ENCODE peak calls at places on chromosomes 6 and 20, in six cellular contexts. X is IMR-90, Z is fibroblast of lung, F is PC-3, C is K562, D is neural progenitor cell. R is an unnamed sample.

GRCh38 chr6:91273729-91274128 is 686.9 kb upstream of the MAP3K7 start:
- DNase-seq in C (no peak), X (no peak), F (no peak), D (no peak), Z (peak; percentile 15), R (peak; percentile 69)

GRCh38 chr6:24883618-24884017 is 52.1 kb downstream of the RIPOR2 start:
- DNase-seq in C (no peak), D (no peak), Z (peak; percentile 51), F (peak; percentile 73), X (peak; percentile 93), R (no peak)

GRCh38 chr20:40668449-40669228 is 20.4 kb downstream of the MAFB start:
- DNase-seq in Z (no peak), X (no peak), F (peak; percentile 29), C (no peak), D (no peak), R (no peak)

GRCh38 chr20:1664911-1665310 is 7.3 kb upstream of the SIRPG start:
- DNase-seq in Z (no peak), F (no peak), X (no peak), C (no peak), D (no peak), R (no peak)

GRCh38 chr6:46216879-46217278 is 46.1 kb upstream of the ENPP5 start:
- DNase-seq in D (no peak), Z (no peak), C (no peak), X (no peak), F (no peak), R (no peak)

GRCh38 chr20:6588296-6588695 is 179.2 kb upstream of the BMP2 start:
- DNase-seq in C (no peak), F (peak; percentile 79), D (no peak), X (peak; percentile 47), Z (peak; percentile 42), R (no peak)

GRCh38 chr6:44685213-44685612 is 297.7 kb downstream of the CDC5L start:
- DNase-seq in Z (no peak), F (no peak), C (no peak), D (no peak), X (no peak), R (no peak)

GRCh38 chr6:151191477-151191995 is 48.2 kb upstream of the AKAP12 start:
- DNase-seq in C (no peak), Z (no peak), F (no peak), D (no peak), X (no peak), R (no peak)

GRCh38 chr6:152341596-152341995 is 295.6 kb downstream of the SYNE1 start:
- DNase-seq in D (no peak), Z (no peak), X (no peak), F (no peak), C (no peak), R (no peak)

GRCh38 chr6:2630891-2631458 is 119.7 kb downstream of the MYLK4 start:
- DNase-seq in C (no peak), F (peak; percentile 54), X (peak; percentile 98), Z (peak; percentile 89), D (no peak), R (no peak)

GRCh38 chr6:33071579-33071978 is 1.9 kb downstream of the HLA-DPA1 start:
- DNase-seq in D (no peak), C (no peak), X (no peak), Z (no peak), F (no peak), R (no peak)

GRCh38 chr6:41375598-41376151 is 40.3 kb downstream of the NCR2 start:
- DNase-seq in Z (no peak), D (peak; percentile 68), C (no peak), F (no peak), X (no peak), R (no peak)

GRCh38 chr20:10170261-10170660 is 48.4 kb upstream of the SNAP25 start:
- DNase-seq in F (no peak), D (no peak), C (no peak), Z (no peak), X (no peak), R (no peak)

GRCh38 chr20:23232219-23232581 is 118.4 kb upstream of the NXT1 start:
- DNase-seq in C (no peak), Z (no peak), X (no peak), F (no peak), D (no peak), R (no peak)

GRCh38 chr20:16574656-16575355 is 1.6 kb upstream of the KIF16B start:
- DNase-seq in D (peak; percentile 89), F (peak; percentile 91), X (peak; percentile 68), C (peak; percentile 89), Z (peak; percentile 82), R (no peak)

GRCh38 chr6:136696238-136696637 is 96.0 kb downstream of the MAP3K5 start:
- DNase-seq in D (no peak), C (no peak), Z (peak; percentile 60), F (no peak), X (peak; percentile 23), R (no peak)

GRCh38 chr6:15218401-15218800 is 27.5 kb upstream of the JARID2 start:
- DNase-seq in Z (no peak), D (no peak), C (no peak), X (no peak), F (no peak), R (no peak)

GRCh38 chr6:74447013-74447412 is 751.0 kb downstream of the CD109 start:
- DNase-seq in Z (peak; percentile 28), D (no peak), F (peak; percentile 47), X (peak; percentile 44), C (no peak), R (no peak)

GRCh38 chr6:152701863-152702401 is 4.2 kb downstream of the MYCT1 start:
- DNase-seq in D (no peak), C (no peak), F (no peak), X (peak; percentile 68), Z (peak; percentile 6), R (no peak)

GRCh38 chr6:105993769-105994521 is 92.2 kb upstream of the PRDM1 start:
- DNase-seq in D (peak; percentile 63), Z (peak; percentile 69), X (peak; percentile 45), F (no peak), C (no peak), R (no peak)

GRCh38 chr6:209432-210103 is 82.7 kb upstream of the DUSP22 start:
- DNase-seq in X (no peak), C (no peak), Z (no peak), D (no peak), F (no peak), R (no peak)

GRCh38 chr6:39835856-39836442 is 43.8 kb downstream of the DAAM2 start:
- DNase-seq in F (no peak), D (no peak), C (no peak), Z (no peak), X (peak; percentile 37), R (no peak)

GRCh38 chr6:100217641-100218040 is 223.6 kb upstream of the MCHR2 start:
- DNase-seq in D (no peak), C (no peak), X (no peak), F (peak; percentile 23), Z (no peak), R (no peak)

GRCh38 chr20:22920898-22921297 is 114.2 kb upstream of the SSTR4 start:
- DNase-seq in X (no peak), Z (no peak), D (no peak), F (peak; percentile 56), C (no peak), R (no peak)

GRCh38 chr6:17589402-17590116 is 10.5 kb upstream of the FAM8A1 start:
- DNase-seq in C (no peak), F (peak; percentile 93), X (peak; percentile 95), Z (peak; percentile 66), D (peak; percentile 11), R (no peak)

GRCh38 chr6:45500924-45501816 is 123.4 kb upstream of the SUPT3H start:
- DNase-seq in X (no peak), D (peak; percentile 59), C (peak; percentile 68), Z (no peak), F (no peak), R (no peak)

GRCh38 chr20:40564997-40565680 is 123.9 kb downstream of the MAFB start:
- DNase-seq in C (no peak), X (peak; percentile 51), F (peak; percentile 63), D (no peak), Z (peak; percentile 90), R (no peak)

GRCh38 chr6:96212076-96212475 is 196.3 kb downstream of the FUT9 start:
- DNase-seq in Z (no peak), F (no peak), C (no peak), D (no peak), X (no peak), R (no peak)

GRCh38 chr20:53050338-53050737 is 78.2 kb downstream of the TSHZ2 start:
- DNase-seq in F (no peak), Z (no peak), C (no peak), D (no peak), X (no peak), R (no peak)

GRCh38 chr6:10316327-10316726 is 98.5 kb downstream of the TFAP2A start:
- DNase-seq in Z (peak; percentile 22), C (no peak), D (no peak), X (peak; percentile 72), F (peak; percentile 80), R (no peak)

GRCh38 chr20:45347936-45348809 is at the start of gene SDC4:
- DNase-seq in D (peak; percentile 77), C (peak; percentile 86), X (peak; percentile 63), Z (peak; percentile 62), F (peak; percentile 71), R (no peak)

GRCh38 chr6:71913431-71913830 is 27.1 kb downstream of the RIMS1 start:
- DNase-seq in D (peak; percentile 8), C (no peak), Z (no peak), X (no peak), F (no peak), R (no peak)

DNA sequence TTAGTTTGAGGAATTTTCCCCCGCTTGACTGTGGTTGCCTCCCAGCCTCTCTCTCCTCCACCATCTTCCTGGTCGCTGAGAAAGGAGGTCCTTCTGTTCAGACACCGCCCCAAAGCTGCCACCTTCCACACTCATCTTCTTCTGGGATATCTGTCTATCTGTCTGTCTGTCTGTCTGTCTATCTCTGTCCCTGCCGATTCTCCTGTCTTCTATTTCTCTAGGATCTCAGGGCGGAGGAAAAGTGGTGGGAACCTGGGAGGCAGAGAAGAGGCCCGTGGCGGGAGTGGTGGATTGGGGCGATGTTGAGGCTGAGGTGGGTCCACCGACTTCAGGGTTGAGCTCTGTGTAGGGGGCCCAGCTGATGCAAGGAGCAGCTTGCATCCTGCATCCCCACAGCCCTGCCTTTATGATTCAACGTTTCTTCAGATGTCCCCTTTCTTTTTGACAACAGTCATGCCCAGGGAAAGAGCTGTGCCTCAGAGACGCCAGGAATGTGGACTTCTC is 196.9 kb upstream of the ZNF184 start:
- DNase-seq in D (peak; percentile 50), F (no peak), C (peak; percentile 47), Z (no peak), X (no peak), R (no peak)
- H3K4me3 ChIP-seq in D (peak overlapping the region; percentile 58), F (peak overlapping the region; percentile 71), C (peak overlapping the region; percentile 53), Z (no peak overlapping the region), X (peak overlapping the region; percentile 28), R (peak overlapping the region; percentile 90)

GRCh38 chr6:19668710-19669109 is 168.5 kb upstream of the ID4 start:
- DNase-seq in C (no peak), X (no peak), Z (no peak), F (no peak), D (no peak), R (no peak)
- H3K9ac ChIP-seq in C (no peak overlapping the region), X (no peak overlapping the region), Z (no peak overlapping the region), F (no peak overlapping the region), D (no peak overlapping the region), R (no peak overlapping the region)

GRCh38 chr20:62900052-62900691 is 26.1 kb downstream of the DIDO1 start:
- DNase-seq in Z (peak; percentile 75), D (peak; percentile 89), X (peak; percentile 64), F (peak; percentile 74), C (peak; percentile 84), R (no peak)
- H3K36me3 ChIP-seq in Z (peaks cover 18% of the 10 kb centered on the region), D (no peaks in the 10 kb centered on the region), X (peaks cover 34% of the 10 kb centered on the region), F (peaks cover 38% of the 10 kb centered on the region), C (peaks cover 69% of the 10 kb centered on the region), R (peaks cover 59% of the 10 kb centered on the region)

GRCh38 chr6:122322824-122323223 is 76.6 kb upstream of the HSF2 start:
- DNase-seq in F (no peak), C (no peak), D (no peak), X (peak; percentile 3), Z (peak; percentile 49), R (peak; percentile 99)

GRCh38 chr6:122323361-122323760 is 76.1 kb upstream of the HSF2 start:
- DNase-seq in C (no peak), F (no peak), Z (peak; percentile 0), D (no peak), X (no peak), R (no peak)
- H3K4me3 ChIP-seq in C (no peak overlapping the region), F (peak overlapping the region; percentile 52), Z (peak overlapping the region; percentile 55), D (no peak overlapping the region), X (peak overlapping the region; percentile 76), R (peak overlapping the region; percentile 66)

R was measured in SK-N-MC.